ENCODE peak calls at places on chromosomes 11 and 22, in four cellular contexts. Z is GM13977, C is AG10803, U is mesothelial cell of epicardium. B is an unnamed sample.

GRCh38 chr11:57905439-57905838 is 118.2 kb upstream of the OR9Q1 start:
- DNase-seq in C (no peak), Z (no peak), U (no peak), B (no peak)

GRCh38 chr22:33382427-33382826 is 324.2 kb upstream of the SYN3 start:
- DNase-seq in C (no peak), U (no peak), Z (no peak), B (no peak)

GRCh38 chr11:12552677-12553076 is 121.5 kb upstream of the TEAD1 start:
- DNase-seq in U (no peak), C (peak; percentile 99), Z (no peak), B (peak; percentile 74)

GRCh38 chr11:24093410-24093809 is 403.4 kb upstream of the LUZP2 start:
- DNase-seq in C (no peak), Z (no peak), U (no peak), B (no peak)

GRCh38 chr11:7673724-7674434 is 579 bp upstream of the CYB5R2 start:
- DNase-seq in C (peak; percentile 15), U (peak; percentile 65), Z (peak; percentile 55), B (peak; percentile 38)

GRCh38 chr11:66543263-66544107 is 2.4 kb downstream of the ZDHHC24 start:
- DNase-seq in U (no peak), Z (peak; percentile 79), C (no peak), B (peak; percentile 31)

GRCh38 chr11:68839953-68840641 is 1.6 kb downstream of the CPT1A start:
- DNase-seq in Z (peak; percentile 59), U (no peak), C (peak; percentile 24), B (no peak)

GRCh38 chr22:40641269-40641668 is 4.8 kb upstream of the MRTFA start:
- DNase-seq in Z (no peak), U (no peak), C (no peak), B (no peak)

GRCh38 chr11:130816516-130816915 is 99.8 kb downstream of the SNX19 start:
- DNase-seq in U (no peak), Z (no peak), C (peak; percentile 62), B (no peak)

GRCh38 chr22:43381693-43382092 is 30.1 kb upstream of the MPPED1 start:
- DNase-seq in Z (no peak), U (no peak), C (no peak), B (no peak)

GRCh38 chr22:33874206-33874605 is 46.1 kb downstream of the LARGE1 start:
- DNase-seq in Z (no peak), U (no peak), C (no peak), B (no peak)

GRCh38 chr11:113242767-113243397 is 71.5 kb upstream of the TTC12 start:
- DNase-seq in U (no peak), C (peak; percentile 75), Z (no peak), B (peak; percentile 67)

GRCh38 chr11:76074178-76075112 is 131.9 kb downstream of the WNT11 start:
- DNase-seq in Z (no peak), C (peak; percentile 75), U (no peak), B (peak; percentile 59)

GRCh38 chr11:2593393-2593950 is 106.3 kb downstream of the KCNQ1OT1 start:
- DNase-seq in C (no peak), U (no peak), Z (no peak), B (no peak)

GRCh38 chr11:71192629-71193028 is 59.7 kb downstream of the SHANK2 start:
- DNase-seq in C (no peak), U (no peak), Z (no peak), B (no peak)

GRCh38 chr11:104918113-104918824 is 20.0 kb upstream of the CASP12 start:
- DNase-seq in C (peak; percentile 88), Z (peak; percentile 10), U (no peak), B (peak; percentile 58)

GRCh38 chr11:102929966-102930365 is 25.6 kb downstream of the MMP13 start:
- DNase-seq in U (no peak), C (no peak), Z (no peak), B (no peak)

GRCh38 chr22:44450503-44450902 is 47.5 kb downstream of the RTL6 start:
- DNase-seq in C (no peak), U (no peak), Z (no peak), B (no peak)

GRCh38 chr11:60767388-60767811 is 10.7 kb downstream of the MS4A15 start:
- DNase-seq in U (no peak), Z (no peak), C (no peak), B (no peak)

GRCh38 chr11:795638-796564 is 2.2 kb downstream of the SLC25A22 start:
- DNase-seq in Z (peak; percentile 95), C (peak; percentile 81), U (no peak), B (peak; percentile 93)

GRCh38 chr11:71304491-71304890 is 52.1 kb upstream of the SHANK2 start:
- DNase-seq in U (peak; percentile 14), Z (no peak), C (no peak), B (no peak)

GRCh38 chr11:47179655-47179991 is 2.9 kb upstream of the ARFGAP2 start:
- DNase-seq in C (peak; percentile 44), Z (peak; percentile 81), U (no peak), B (peak; percentile 49)

GRCh38 chr11:24457985-24458384 is 38.9 kb upstream of the LUZP2 start:
- DNase-seq in C (no peak), Z (no peak), U (no peak), B (no peak)

GRCh38 chr11:130212431-130212961 is 52.9 kb downstream of the ST14 start:
- DNase-seq in Z (peak; percentile 39), U (peak; percentile 36), C (no peak), B (no peak)

GRCh38 chr11:122229611-122230386 is 113.8 kb upstream of the BLID start:
- DNase-seq in Z (no peak), U (no peak), C (peak; percentile 18), B (no peak)

GRCh38 chr11:117378966-117379865 is 51.6 kb downstream of the CEP164 start:
- DNase-seq in U (no peak), C (no peak), Z (no peak), B (no peak)

GRCh38 chr22:44583854-44584253 is 85.8 kb upstream of the RTL6 start:
- DNase-seq in Z (no peak), U (no peak), C (no peak), B (no peak)

GRCh38 chr11:68345776-68346728 is 33.7 kb downstream of the LRP5 start:
- DNase-seq in Z (no peak), C (no peak), U (no peak), B (no peak)

GRCh38 chr11:112174789-112175595 is at the start of gene BCO2:
- DNase-seq in Z (peak; percentile 39), C (peak; percentile 67), U (peak; percentile 86), B (peak; percentile 76)

GRCh38 chr11:65410936-65411680 is 11.5 kb upstream of the NEAT1 start:
- DNase-seq in Z (no peak), U (no peak), C (no peak), B (no peak)

GRCh38 chr11:86722041-86722440 is 49.6 kb upstream of the ME3 start:
- DNase-seq in C (peak; percentile 78), U (no peak), Z (no peak), B (peak; percentile 77)

GRCh38 chr11:119382101-119382500 is 611 bp upstream of the USP2 start:
- DNase-seq in U (no peak), Z (peak; percentile 1), C (no peak), B (no peak)